ENCODE peak calls at places on chromosomes 6 and 20, in nine cellular contexts. G is prostate gland, T is heart right ventricle, Z is uterus, A is dorsolateral prefrontal cortex, V is nephron progenitor cell, J is endothelial cell, S is omental fat pad, E is stomach. N is an unnamed sample.

GRCh38 chr6:43737272-43738081 is 32.5 kb upstream of the VEGFA start:
- DNase-seq in G (no peak), T (peak), Z (no peak), A (no peak), V (no peak), J (no peak), S (no peak), E (no peak), N (peak)

GRCh38 chr6:90227165-90227564 is 69.5 kb downstream of the BACH2 start:
- DNase-seq in G (no peak), T (peak), Z (no peak), A (no peak), V (no peak), J (no peak), S (no peak), E (no peak), N (no peak)

GRCh38 chr6:5308066-5308465 is 46.8 kb downstream of the FARS2 start:
- DNase-seq in G (no peak), T (no peak), Z (no peak), A (no peak), V (no peak), J (no peak), S (no peak), E (no peak), N (no peak)

GRCh38 chr6:165886169-165886568 is 223.1 kb upstream of the PDE10A start:
- DNase-seq in G (no peak), T (no peak), Z (no peak), A (no peak), V (no peak), J (no peak), S (no peak), E (no peak), N (no peak)

GRCh38 chr6:32790306-32790705 is 26.5 kb downstream of the HLA-DOB start:
- DNase-seq in G (no peak), T (no peak), Z (no peak), A (no peak), V (no peak), J (no peak), S (no peak), E (no peak), N (no peak)

GRCh38 chr20:43695571-43695970 is 28.7 kb downstream of the MYBL2 start:
- DNase-seq in G (no peak), T (no peak), Z (no peak), A (no peak), V (no peak), J (no peak), S (no peak), E (no peak), N (no peak)

GRCh38 chr20:41318271-41318649 is 729 bp upstream of the ZHX3 start:
- DNase-seq in G (no peak), T (no peak), Z (no peak), A (no peak), V (no peak), J (no peak), S (no peak), E (no peak), N (no peak)

GRCh38 chr20:48760403-48760889 is 67.4 kb downstream of the PREX1 start:
- DNase-seq in G (no peak), T (peak), Z (no peak), A (no peak), V (no peak), J (no peak), S (no peak), E (peak), N (peak)

GRCh38 chr20:10504893-10505292 is 69.8 kb downstream of the SLX4IP start:
- DNase-seq in G (peak), T (no peak), Z (peak), A (no peak), V (no peak), J (no peak), S (no peak), E (no peak), N (peak)

GRCh38 chr20:9507544-9508239 is 6.7 kb upstream of the LAMP5 start:
- DNase-seq in G (no peak), T (no peak), Z (no peak), A (no peak), V (no peak), J (no peak), S (no peak), E (no peak), N (no peak)

GRCh38 chr6:32946893-32947292 is 6.0 kb downstream of the HLA-DMA start:
- DNase-seq in G (no peak), T (no peak), Z (no peak), A (no peak), V (no peak), J (no peak), S (no peak), E (no peak), N (no peak)

GRCh38 chr6:114249522-114249921 is 93.3 kb downstream of the HS3ST5 start:
- DNase-seq in G (no peak), T (no peak), Z (no peak), A (no peak), V (no peak), J (no peak), S (no peak), E (no peak), N (no peak)

GRCh38 chr6:99434702-99435530 is 9.8 kb upstream of the PNISR start:
- DNase-seq in G (no peak), T (no peak), Z (no peak), A (no peak), V (no peak), J (no peak), S (no peak), E (no peak), N (peak)

GRCh38 chr6:157849288-157850017 is 26.4 kb downstream of the SNX9 start:
- DNase-seq in G (no peak), T (no peak), Z (no peak), A (no peak), V (no peak), J (no peak), S (no peak), E (no peak), N (no peak)

GRCh38 chr20:3916347-3916746 is 27.2 kb downstream of the PANK2 start:
- DNase-seq in G (no peak), T (no peak), Z (no peak), A (no peak), V (no peak), J (no peak), S (no peak), E (no peak), N (no peak)

GRCh38 chr6:48140221-48140620 is 29.2 kb upstream of the PTCHD4 start:
- DNase-seq in G (no peak), T (no peak), Z (no peak), A (no peak), V (no peak), J (no peak), S (no peak), E (no peak), N (no peak)

GRCh38 chr6:158567871-158568401 is 8.0 kb downstream of the TMEM181 start:
- DNase-seq in G (no peak), T (no peak), Z (no peak), A (no peak), V (no peak), J (no peak), S (no peak), E (no peak), N (no peak)

GRCh38 chr6:168640738-168641137 is 199.8 kb downstream of the SMOC2 start:
- DNase-seq in G (no peak), T (no peak), Z (peak), A (no peak), V (no peak), J (no peak), S (no peak), E (no peak), N (peak)

GRCh38 chr6:36852481-36853147 is 13.4 kb upstream of the CPNE5 start:
- DNase-seq in G (no peak), T (no peak), Z (peak), A (no peak), V (no peak), J (no peak), S (no peak), E (no peak), N (peak)

GRCh38 chr20:62656919-62657635 is 14.8 kb downstream of the SLCO4A1 start:
- DNase-seq in G (no peak), T (no peak), Z (no peak), A (no peak), V (no peak), J (no peak), S (no peak), E (no peak), N (no peak)

GRCh38 chr6:73285674-73286283 is 22.8 kb upstream of the KHDC1 start:
- DNase-seq in G (no peak), T (no peak), Z (no peak), A (no peak), V (no peak), J (peak), S (no peak), E (no peak), N (peak)

GRCh38 chr6:90044833-90045337 is 150.6 kb downstream of the GJA10 start:
- DNase-seq in G (no peak), T (no peak), Z (no peak), A (no peak), V (no peak), J (no peak), S (no peak), E (no peak), N (peak)

GRCh38 chr6:77292564-77293546 is 170.4 kb downstream of the HTR1B start:
- DNase-seq in G (no peak), T (no peak), Z (no peak), A (no peak), V (no peak), J (no peak), S (no peak), E (no peak), N (peak)

GRCh38 chr6:112886415-112886814 is 539.3 kb downstream of the RFPL4B start:
- DNase-seq in G (no peak), T (no peak), Z (no peak), A (no peak), V (no peak), J (no peak), S (no peak), E (no peak), N (peak)

GRCh38 chr6:47109281-47109680 is 67.1 kb upstream of the ADGRF1 start:
- DNase-seq in G (no peak), T (no peak), Z (no peak), A (no peak), V (peak), J (no peak), S (no peak), E (no peak), N (no peak)

GRCh38 chr20:22890605-22891300 is 144.4 kb upstream of the SSTR4 start:
- DNase-seq in G (no peak), T (no peak), Z (no peak), A (no peak), V (no peak), J (no peak), S (no peak), E (no peak), N (no peak)

GRCh38 chr6:15661815-15662245 is 998 bp downstream of the DTNBP1 start:
- DNase-seq in G (no peak), T (no peak), Z (no peak), A (no peak), V (no peak), J (no peak), S (no peak), E (no peak), N (no peak)

DNA sequence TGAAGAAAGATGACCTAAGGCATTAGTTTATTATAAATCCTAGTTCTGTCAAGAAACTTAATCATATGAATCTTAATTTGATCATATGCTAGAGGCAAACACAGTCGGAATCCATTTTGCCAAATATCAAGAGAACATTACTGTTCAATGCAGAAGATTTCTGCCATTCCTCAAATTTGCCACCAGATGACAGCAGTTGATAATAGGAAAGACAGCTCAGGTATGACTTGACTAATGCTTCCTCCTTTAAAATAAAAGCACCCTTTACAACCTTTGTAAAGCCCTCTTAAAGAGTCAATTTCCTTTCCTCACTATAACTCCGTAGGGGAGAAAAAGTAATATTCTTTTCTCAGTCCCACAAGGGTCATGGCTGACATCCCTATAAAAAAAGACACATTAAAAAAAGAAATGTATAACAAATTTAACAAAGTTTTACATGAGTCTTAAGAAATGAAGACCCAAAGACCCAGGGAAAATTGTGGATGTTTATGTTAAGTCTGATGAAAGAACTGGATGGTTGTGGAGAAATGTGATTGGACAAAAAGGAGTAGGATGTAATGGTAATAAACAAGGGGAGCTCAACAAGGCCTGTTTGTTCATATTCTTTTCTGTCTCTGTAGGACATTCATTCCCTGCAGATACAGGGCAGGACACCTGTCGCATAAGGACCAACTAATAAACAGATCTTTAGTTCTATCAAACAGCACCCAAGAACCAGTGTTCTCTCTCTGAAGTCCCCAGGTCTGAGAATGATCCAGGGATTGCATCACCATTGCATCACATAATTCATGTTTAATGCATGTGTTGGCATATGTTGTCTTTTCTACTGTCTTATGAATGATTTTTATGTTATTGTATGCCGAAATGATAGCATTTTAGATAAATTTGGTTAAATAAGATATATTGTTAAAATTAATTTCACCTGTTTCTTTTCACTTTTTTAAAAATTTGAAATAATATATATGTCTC is 23.0 kb upstream of the IL17A start:
- DNase-seq in G (no peak), T (no peak), Z (no peak), A (no peak), V (no peak), J (no peak), S (no peak), E (no peak), N (peak)
- TF ChIP-seq CTCF in G (peak), T (no peak), Z (peak), A (peak), V (no peak), J (peak), S (no peak), E (no peak), N (peak)

GRCh38 chr6:156752666-156753301 is 24.4 kb upstream of the ARID1B start:
- DNase-seq in G (no peak), T (no peak), Z (no peak), A (no peak), V (peak), J (no peak), S (no peak), E (peak), N (no peak)
- TF ChIP-seq CTCF in G (no peak), T (no peak), Z (no peak), A (no peak), V (peak), J (no peak), S (no peak), E (no peak), N (peak)

GRCh38 chr6:84569882-84570281 is 194.5 kb downstream of the TBX18 start:
- DNase-seq in G (no peak), T (no peak), Z (no peak), A (no peak), V (no peak), J (no peak), S (no peak), E (no peak), N (no peak)

GRCh38 chr6:84568971-84569370 is 195.4 kb downstream of the TBX18 start:
- DNase-seq in G (no peak), T (no peak), Z (no peak), A (no peak), V (no peak), J (no peak), S (no peak), E (no peak), N (peak)
- TF ChIP-seq CTCF in G (no peak), T (no peak), Z (no peak), A (no peak), V (no peak), J (no peak), S (no peak), E (no peak), N (peak)

GRCh38 chr20:14051454-14051853 is 56.1 kb downstream of the MACROD2 start:
- DNase-seq in G (no peak), T (no peak), Z (no peak), A (no peak), V (no peak), J (no peak), S (no peak), E (no peak), N (no peak)
- TF ChIP-seq CTCF in G (no peak), T (no peak), Z (no peak), A (no peak), V (no peak), J (no peak), S (no peak), E (no peak), N (no peak)

GRCh38 chr20:57543754-57544153 is 17.2 kb upstream of the PCK1 start:
- DNase-seq in G (no peak), T (no peak), Z (no peak), A (no peak), V (no peak), J (no peak), S (no peak), E (no peak), N (no peak)

GRCh38 chr20:57544838-57545564 is 15.9 kb upstream of the PCK1 start:
- DNase-seq in G (no peak), T (no peak), Z (no peak), A (no peak), V (no peak), J (no peak), S (no peak), E (no peak), N (no peak)

GRCh38 chr20:57548177-57549058 is 12.5 kb upstream of the PCK1 start:
- DNase-seq in G (no peak), T (no peak), Z (no peak), A (no peak), V (no peak), J (no peak), S (no peak), E (no peak), N (no peak)

GRCh38 chr20:57547250-57547649 is 13.7 kb upstream of the PCK1 start:
- DNase-seq in G (no peak), T (no peak), Z (no peak), A (no peak), V (no peak), J (no peak), S (no peak), E (no peak), N (no peak)

DNA sequence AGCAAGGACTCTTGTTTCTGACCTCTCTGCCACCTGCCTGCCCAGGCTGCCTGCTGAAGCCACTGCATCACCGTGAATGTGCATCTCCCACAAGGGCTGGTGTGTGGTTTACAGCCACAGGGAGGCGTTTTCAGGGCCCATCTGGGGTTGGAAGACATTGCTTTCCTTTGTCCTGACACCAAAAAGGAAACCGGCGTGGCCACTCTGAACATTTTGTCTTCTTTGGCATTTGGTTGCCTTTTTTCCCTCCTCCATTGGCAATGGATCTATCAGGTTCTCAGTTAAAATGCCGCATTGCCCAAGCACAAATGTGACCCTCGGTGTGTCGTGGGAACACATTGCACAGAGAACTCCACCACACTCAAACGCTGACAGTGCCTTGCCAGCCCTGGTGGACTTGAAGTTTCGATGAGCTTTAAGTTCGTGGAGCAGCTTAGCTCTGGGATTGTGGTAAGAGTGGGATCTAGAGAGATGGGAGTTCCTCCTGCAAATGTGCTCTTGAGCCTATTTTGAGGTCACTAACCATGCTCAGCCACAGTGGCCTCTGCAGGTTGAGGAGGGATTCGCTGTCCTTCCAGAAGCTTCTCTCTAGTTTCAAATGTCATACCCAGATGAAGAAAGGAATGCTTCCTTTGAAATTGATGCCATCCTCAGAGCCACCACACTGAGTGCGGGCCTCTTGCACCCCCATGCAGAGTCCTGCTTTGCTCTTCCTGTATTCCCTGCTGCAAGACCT is 14.8 kb upstream of the PCK1 start:
- DNase-seq in G (no peak), T (no peak), Z (no peak), A (no peak), V (no peak), J (no peak), S (no peak), E (no peak), N (no peak)
- TF ChIP-seq CTCF in G (no peak), T (no peak), Z (no peak), A (no peak), V (no peak), J (no peak), S (no peak), E (no peak), N (no peak)

GRCh38 chr6:108565893-108566292 is 5.2 kb downstream of the FOXO3 start:
- DNase-seq in G (no peak), T (peak), Z (peak), A (no peak), V (no peak), J (no peak), S (no peak), E (no peak), N (peak)
- TF ChIP-seq CTCF in G (no peak), T (no peak), Z (peak), A (no peak), V (no peak), J (no peak), S (no peak), E (no peak), N (peak)

GRCh38 chr20:539236-539635 is 4.4 kb downstream of the CSNK2A1 start:
- DNase-seq in G (no peak), T (no peak), Z (no peak), A (no peak), V (no peak), J (no peak), S (no peak), E (no peak), N (no peak)

GRCh38 chr20:537983-538382 is 5.6 kb downstream of the CSNK2A1 start:
- DNase-seq in G (no peak), T (no peak), Z (no peak), A (no peak), V (no peak), J (no peak), S (no peak), E (no peak), N (no peak)

GRCh38 chr20:539848-540247 is 3.7 kb downstream of the CSNK2A1 start:
- DNase-seq in G (no peak), T (no peak), Z (no peak), A (no peak), V (no peak), J (no peak), S (no peak), E (no peak), N (peak)

GRCh38 chr20:542777-543368 is 717 bp downstream of the CSNK2A1 start:
- DNase-seq in G (no peak), T (no peak), Z (peak), A (no peak), V (peak), J (no peak), S (no peak), E (peak), N (no peak)

GRCh38 chr20:540391-541201 is 3.0 kb downstream of the CSNK2A1 start:
- DNase-seq in G (no peak), T (no peak), Z (no peak), A (no peak), V (no peak), J (no peak), S (no peak), E (no peak), N (no peak)
- TF ChIP-seq CTCF in G (no peak), T (no peak), Z (no peak), A (no peak), V (no peak), J (no peak), S (no peak), E (no peak), N (no peak)

GRCh38 chr20:17874271-17875105 is 94.1 kb downstream of the SNX5 start:
- DNase-seq in G (no peak), T (no peak), Z (no peak), A (no peak), V (no peak), J (no peak), S (no peak), E (no peak), N (no peak)

GRCh38 chr20:17878069-17878911 is 90.3 kb downstream of the SNX5 start:
- DNase-seq in G (no peak), T (no peak), Z (no peak), A (no peak), V (no peak), J (no peak), S (no peak), E (no peak), N (no peak)

GRCh38 chr20:17875106-17875980 is 93.3 kb downstream of the SNX5 start:
- DNase-seq in G (peak), T (peak), Z (peak), A (no peak), V (no peak), J (no peak), S (peak), E (peak), N (peak)

GRCh38 chr20:17873410-17874270 is 95.0 kb downstream of the SNX5 start:
- DNase-seq in G (peak), T (peak), Z (peak), A (no peak), V (no peak), J (no peak), S (peak), E (peak), N (peak)

GRCh38 chr20:17875981-17876385 is 92.6 kb downstream of the SNX5 start:
- DNase-seq in G (no peak), T (no peak), Z (no peak), A (no peak), V (no peak), J (no peak), S (no peak), E (no peak), N (no peak)
- TF ChIP-seq CTCF in G (no peak), T (no peak), Z (no peak), A (no peak), V (no peak), J (no peak), S (no peak), E (no peak), N (no peak)

N was measured in fibroblast of villous mesenchyme.